ENCODE peak calls at places on chromosome 4, in six cellular contexts. Y is NCI-H1105 treated with DMSO at 0.1 percent for 48 hours, A is endothelial cell, I is DMS79, D is progenitor cell of endocrine pancreas, W is SJSA1. S is an unnamed sample.

GRCh38 chr4:136471051-136471450 is 1061.2 kb downstream of the PCDH18 start:
- DNase-seq in Y (no peak), W (no peak), A (no peak), D (no peak), I (no peak), S (no peak)

GRCh38 chr4:129117705-129118104 is 21.8 kb downstream of the C4orf33 start:
- DNase-seq in I (no peak), Y (no peak), W (no peak), D (no peak), A (no peak), S (no peak)

GRCh38 chr4:153161599-153161971 is 42.7 kb upstream of the TRIM2 start:
- DNase-seq in A (no peak), I (no peak), Y (peak), W (no peak), D (no peak), S (no peak)

GRCh38 chr4:184843984-184844554 is 18.3 kb upstream of the ACSL1 start:
- DNase-seq in A (no peak), D (no peak), W (no peak), Y (no peak), I (no peak), S (no peak)

GRCh38 chr4:54315561-54315960 is 86.5 kb downstream of the PDGFRA start:
- DNase-seq in W (no peak), Y (no peak), I (no peak), D (no peak), A (no peak), S (no peak)

GRCh38 chr4:183362916-183363542 is 40.8 kb upstream of the CLDN24 start:
- DNase-seq in I (no peak), W (no peak), D (no peak), A (peak), Y (no peak), S (no peak)

GRCh38 chr4:185773419-185773818 is 38.6 kb downstream of the SORBS2 start:
- DNase-seq in A (no peak), Y (no peak), D (no peak), W (peak), I (no peak), S (no peak)

GRCh38 chr4:184477201-184477999 is 3.0 kb upstream of the IRF2 start:
- DNase-seq in W (no peak), Y (no peak), D (no peak), A (no peak), I (no peak), S (no peak)

GRCh38 chr4:82419451-82419850 is 10.8 kb downstream of the HNRNPDL start:
- DNase-seq in W (no peak), I (no peak), Y (no peak), D (no peak), A (no peak), S (no peak)

GRCh38 chr4:8103421-8103820 is 55.2 kb downstream of the ABLIM2 start:
- DNase-seq in A (no peak), Y (no peak), I (no peak), D (no peak), W (no peak), S (no peak)

GRCh38 chr4:26060286-26060685 is 146.3 kb downstream of the SMIM20 start:
- DNase-seq in Y (no peak), W (no peak), D (no peak), A (no peak), I (no peak), S (no peak)

GRCh38 chr4:109302366-109303140 is at the start of gene COL25A1:
- DNase-seq in W (no peak), A (peak), D (peak), Y (peak), I (no peak), S (peak)

GRCh38 chr4:37737456-37737855 is 51.3 kb upstream of the RELL1 start:
- DNase-seq in I (no peak), D (no peak), W (no peak), A (no peak), Y (no peak), S (no peak)

GRCh38 chr4:16411691-16412090 is 185.4 kb upstream of the TAPT1 start:
- DNase-seq in I (no peak), W (no peak), A (no peak), D (no peak), Y (no peak), S (no peak)

GRCh38 chr4:78481180-78481579 is 70.4 kb upstream of the ANXA3 start:
- DNase-seq in I (no peak), A (no peak), D (no peak), Y (no peak), W (peak), S (no peak)

GRCh38 chr4:97778174-97778573 is 365.1 kb downstream of the STPG2 start:
- DNase-seq in W (no peak), A (no peak), Y (peak), D (no peak), I (no peak), S (no peak)

GRCh38 chr4:1374706-1375045 is 27.7 kb downstream of the UVSSA start:
- DNase-seq in W (no peak), A (no peak), Y (no peak), D (no peak), I (no peak), S (no peak)

GRCh38 chr4:147286846-147287587 is 193.9 kb upstream of the EDNRA start:
- DNase-seq in D (no peak), I (no peak), A (no peak), Y (no peak), W (no peak), S (no peak)

GRCh38 chr4:137307806-137308205 is 224.5 kb downstream of the PCDH18 start:
- DNase-seq in Y (no peak), W (no peak), I (no peak), D (no peak), A (no peak), S (no peak)

GRCh38 chr4:8082517-8083055 is 76.0 kb downstream of the ABLIM2 start:
- DNase-seq in A (no peak), W (no peak), D (no peak), Y (no peak), I (no peak), S (no peak)